ENCODE peak calls at places on chromosomes 6 and 20, in six cellular contexts. R is NB4, C is testis, F is ovary, Q is HCT116, P is heart left ventricle. I is an unnamed sample.

GRCh38 chr6:27775796-27776184 is 136.4 kb downstream of the OR2B2 start:
- DNase-seq in R (peak; percentile 48), C (no peak), F (no peak), Q (no peak), P (no peak), I (no peak)

GRCh38 chr6:80223743-80224212 is 117.3 kb downstream of the BCKDHB start:
- DNase-seq in R (no peak), C (no peak), F (no peak), Q (no peak), P (no peak), I (no peak)

GRCh38 chr6:83974409-83975050 is 59.0 kb upstream of the MRAP2 start:
- DNase-seq in R (no peak), C (no peak), F (no peak), Q (no peak), P (no peak), I (no peak)

GRCh38 chr6:100217225-100217624 is 223.2 kb upstream of the MCHR2 start:
- DNase-seq in R (no peak), C (no peak), F (no peak), Q (no peak), P (no peak), I (no peak)

GRCh38 chr6:149323353-149323752 is 5.8 kb downstream of the TAB2 start:
- DNase-seq in R (no peak), C (no peak), F (no peak), Q (no peak), P (no peak), I (no peak)

GRCh38 chr6:167300902-167301425 is 9.8 kb downstream of the UNC93A start:
- DNase-seq in R (no peak), C (no peak), F (no peak), Q (no peak), P (no peak), I (no peak)

GRCh38 chr6:119261944-119262284 is 87.6 kb downstream of the MAN1A1 start:
- DNase-seq in R (no peak), C (no peak), F (no peak), Q (no peak), P (no peak), I (no peak)

GRCh38 chr6:42007753-42008528 is 42.4 kb upstream of the TAF8 start:
- DNase-seq in R (peak; percentile 59), C (no peak), F (no peak), Q (no peak), P (no peak), I (no peak)

GRCh38 chr20:32344835-32345506 is 13.2 kb upstream of the ASXL1 start:
- DNase-seq in R (peak; percentile 17), C (no peak), F (no peak), Q (no peak), P (no peak), I (no peak)

GRCh38 chr6:145227593-145227992 is 507.7 kb downstream of the EPM2A start:
- DNase-seq in R (no peak), C (no peak), F (no peak), Q (no peak), P (no peak), I (no peak)

GRCh38 chr6:75431379-75431778 is 62.2 kb downstream of the FILIP1 start:
- DNase-seq in R (no peak), C (no peak), F (no peak), Q (no peak), P (no peak), I (no peak)

GRCh38 chr20:18180815-18181214 is 43.2 kb downstream of the KAT14 start:
- DNase-seq in R (no peak), C (no peak), F (no peak), Q (no peak), P (no peak), I (no peak)

GRCh38 chr6:37640776-37641395 is 56.8 kb downstream of the MDGA1 start:
- DNase-seq in R (no peak), C (no peak), F (no peak), Q (no peak), P (no peak), I (no peak)

GRCh38 chr6:121309768-121310473 is 24.4 kb downstream of the TBC1D32 start:
- DNase-seq in R (no peak), C (no peak), F (no peak), Q (no peak), P (no peak), I (no peak)

GRCh38 chr20:31862157-31862470 is 8.2 kb downstream of the DUSP15 start:
- DNase-seq in R (no peak), C (no peak), F (no peak), Q (no peak), P (no peak), I (no peak)

GRCh38 chr6:127547215-127547614 is 28.1 kb upstream of the MTCL3 start:
- DNase-seq in R (peak; percentile 21), C (no peak), F (no peak), Q (no peak), P (no peak), I (no peak)

GRCh38 chr6:37244430-37245310 is 12.9 kb upstream of the TBC1D22B start:
- DNase-seq in R (peak; percentile 46), C (peak; percentile 85), F (peak; percentile 85), Q (no peak), P (peak; percentile 71), I (peak; percentile 96)

GRCh38 chr6:48325701-48326100 is 214.7 kb upstream of the PTCHD4 start:
- DNase-seq in R (no peak), C (no peak), F (no peak), Q (no peak), P (no peak), I (no peak)

GRCh38 chr6:149441740-149442139 is 41.7 kb downstream of the SUMO4 start:
- DNase-seq in R (no peak), C (no peak), F (no peak), Q (no peak), P (no peak), I (no peak)

GRCh38 chr6:148677594-148678476 is 69.0 kb upstream of the UST start:
- DNase-seq in R (peak; percentile 54), C (no peak), F (no peak), Q (no peak), P (no peak), I (no peak)

GRCh38 chr6:88840806-88841539 is 122.4 kb downstream of the RNGTT start:
- DNase-seq in R (no peak), C (no peak), F (no peak), Q (no peak), P (no peak), I (no peak)

GRCh38 chr6:157962601-157963084 is 19.0 kb upstream of the SYNJ2 start:
- DNase-seq in R (no peak), C (no peak), F (no peak), Q (no peak), P (no peak), I (no peak)

GRCh38 chr20:63733579-63734081 is 2.8 kb upstream of the LIME1 start:
- DNase-seq in R (no peak), C (no peak), F (no peak), Q (no peak), P (no peak), I (no peak)

GRCh38 chr6:36129889-36130671 is at the start of gene MAPK13:
- DNase-seq in R (no peak), C (no peak), F (no peak), Q (no peak), P (no peak), I (no peak)

GRCh38 chr6:11748591-11748990 is 30.0 kb downstream of the ADTRP start:
- DNase-seq in R (no peak), C (no peak), F (no peak), Q (no peak), P (no peak), I (no peak)

GRCh38 chr6:16519265-16520242 is 241.7 kb downstream of the ATXN1 start:
- DNase-seq in R (no peak), C (no peak), F (no peak), Q (no peak), P (no peak), I (no peak)

GRCh38 chr6:41284726-41285125 is 1.8 kb downstream of the TREM1 start:
- DNase-seq in R (no peak), C (no peak), F (no peak), Q (no peak), P (no peak), I (no peak)

GRCh38 chr20:18011482-18011881 is 42.7 kb downstream of the MGME1 start:
- DNase-seq in R (no peak), C (no peak), F (no peak), Q (no peak), P (no peak), I (no peak)

GRCh38 chr6:53357576-53358343 is 9.0 kb upstream of the ELOVL5 start:
- DNase-seq in R (peak; percentile 14), C (no peak), F (no peak), Q (no peak), P (no peak), I (no peak)

GRCh38 chr6:153564803-153565202 is 433.7 kb upstream of the RGS17 start:
- DNase-seq in R (no peak), C (no peak), F (no peak), Q (no peak), P (no peak), I (no peak)

DNA sequence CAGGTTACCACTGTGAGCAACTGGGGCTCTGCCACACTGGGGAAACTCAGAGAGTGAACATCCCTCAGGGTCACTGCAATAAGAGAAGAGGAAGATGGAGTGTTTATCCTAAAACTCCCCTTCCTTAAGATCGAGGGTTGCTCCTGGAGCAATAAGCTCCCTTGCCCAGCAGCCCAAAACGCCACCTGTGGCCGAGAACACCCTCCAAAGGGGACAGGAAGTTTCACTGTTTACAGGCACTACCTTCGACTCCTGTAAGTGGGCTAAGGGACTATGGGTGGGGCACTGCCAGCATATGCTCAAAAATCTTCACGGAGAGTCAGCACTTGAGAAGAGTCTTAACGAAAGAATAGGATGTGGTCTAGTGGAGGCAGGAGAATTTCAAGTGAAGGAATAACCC is 132.5 kb downstream of the FAXC start:
- DNase-seq in R (no peak), C (no peak), F (no peak), Q (no peak), P (no peak), I (no peak)
- TF ChIP-seq CTCF in R (no peak), C (no peak), F (no peak), Q (peak; percentile 11), P (no peak), I (no peak)

GRCh38 chr20:43558412-43559146 is at the start of gene SGK2:
- DNase-seq in R (peak; percentile 31), C (peak; percentile 38), F (no peak), Q (no peak), P (no peak), I (no peak)
- TF ChIP-seq POLR2A in R (no peak), C (no peak), F (no peak), Q (no peak), P (no peak), I (no peak)

GRCh38 chr6:159633196-159633595 is 59.8 kb downstream of the SOD2 start:
- DNase-seq in R (peak; percentile 46), C (no peak), F (no peak), Q (peak; percentile 37), P (no peak), I (no peak)
- TF ChIP-seq CTCF in R (peak; percentile 61), C (no peak), F (no peak), Q (peak; percentile 82), P (no peak), I (peak; percentile 31)

GRCh38 chr20:40669692-40670091 is 19.3 kb downstream of the MAFB start:
- DNase-seq in R (no peak), C (no peak), F (no peak), Q (no peak), P (no peak), I (no peak)
- TF ChIP-seq POLR2A in R (no peak), C (no peak), F (no peak), Q (no peak), P (no peak), I (no peak)